ENCODE peak calls at places on chromosome 6, in four cellular contexts. K is HepG2, Q is WTC11, E is K562. P is an unnamed sample.

GRCh38 chr6:98942263-98942803 is 5.4 kb downstream of the FBXL4 start:
- DNase-seq in K (peak), Q (no peak), E (no peak), P (no peak)

GRCh38 chr6:45587229-45588060 is 209.7 kb upstream of the SUPT3H start:
- DNase-seq in K (no peak), Q (no peak), E (no peak), P (no peak)

GRCh38 chr6:168585441-168585840 is 144.5 kb downstream of the SMOC2 start:
- DNase-seq in K (no peak), Q (no peak), E (no peak), P (no peak)

GRCh38 chr6:12336121-12336971 is 46.2 kb downstream of the EDN1 start:
- DNase-seq in K (no peak), Q (no peak), E (no peak), P (no peak)

GRCh38 chr6:150573041-150573681 is 26.5 kb upstream of the PLEKHG1 start:
- DNase-seq in K (no peak), Q (no peak), E (peak), P (no peak)

GRCh38 chr6:139240161-139241010 is 51.4 kb downstream of the TXLNB start:
- DNase-seq in K (no peak), Q (no peak), E (no peak), P (no peak)

GRCh38 chr6:142469220-142469619 is 167.4 kb downstream of the ADGRG6 start:
- DNase-seq in K (no peak), Q (no peak), E (no peak), P (no peak)

GRCh38 chr6:18958146-18958545 is 571.0 kb downstream of the RNF144B start:
- DNase-seq in K (no peak), Q (no peak), E (no peak), P (no peak)

GRCh38 chr6:119890470-119890869 is 540.9 kb upstream of the MAN1A1 start:
- DNase-seq in K (no peak), Q (no peak), E (no peak), P (no peak)

GRCh38 chr6:91816335-91816734 is 1229.5 kb upstream of the MAP3K7 start:
- DNase-seq in K (no peak), Q (no peak), E (no peak), P (no peak)

GRCh38 chr6:28553986-28554881 is 28.6 kb downstream of the GPX5 start:
- DNase-seq in K (peak), Q (no peak), E (peak), P (no peak)

GRCh38 chr6:28940294-28940858 is 16.6 kb upstream of the TRIM27 start:
- DNase-seq in K (peak), Q (peak), E (peak), P (peak)

GRCh38 chr6:8736046-8736877 is 300.9 kb upstream of the SLC35B3 start:
- DNase-seq in K (no peak), Q (no peak), E (no peak), P (no peak)

GRCh38 chr6:6806793-6807518 is 218.4 kb downstream of the LY86 start:
- DNase-seq in K (no peak), Q (no peak), E (peak), P (no peak)

GRCh38 chr6:44064089-44064947 is 62.9 kb downstream of the MRPL14 start:
- DNase-seq in K (peak), Q (no peak), E (peak), P (no peak)

GRCh38 chr6:31871068-31871659 is 7.6 kb downstream of the SLC44A4 start:
- DNase-seq in K (no peak), Q (no peak), E (no peak), P (no peak)

GRCh38 chr6:159117031-159117430 is 52.2 kb upstream of the FNDC1 start:
- DNase-seq in K (no peak), Q (no peak), E (no peak), P (no peak)

GRCh38 chr6:55174211-55175013 is at the start of gene HCRTR2:
- DNase-seq in K (no peak), Q (peak), E (no peak), P (no peak)

GRCh38 chr6:3312604-3313167 is 53.9 kb downstream of the PSMG4 start:
- DNase-seq in K (no peak), Q (peak), E (no peak), P (no peak)

GRCh38 chr6:3311798-3312197 is 53.1 kb downstream of the PSMG4 start:
- DNase-seq in K (no peak), Q (peak), E (peak), P (no peak)

GRCh38 chr6:3310051-3310448 is 51.3 kb downstream of the PSMG4 start:
- DNase-seq in K (no peak), Q (no peak), E (no peak), P (no peak)

GRCh38 chr6:3309391-3310050 is 50.8 kb downstream of the PSMG4 start:
- DNase-seq in K (no peak), Q (no peak), E (no peak), P (no peak)

DNA sequence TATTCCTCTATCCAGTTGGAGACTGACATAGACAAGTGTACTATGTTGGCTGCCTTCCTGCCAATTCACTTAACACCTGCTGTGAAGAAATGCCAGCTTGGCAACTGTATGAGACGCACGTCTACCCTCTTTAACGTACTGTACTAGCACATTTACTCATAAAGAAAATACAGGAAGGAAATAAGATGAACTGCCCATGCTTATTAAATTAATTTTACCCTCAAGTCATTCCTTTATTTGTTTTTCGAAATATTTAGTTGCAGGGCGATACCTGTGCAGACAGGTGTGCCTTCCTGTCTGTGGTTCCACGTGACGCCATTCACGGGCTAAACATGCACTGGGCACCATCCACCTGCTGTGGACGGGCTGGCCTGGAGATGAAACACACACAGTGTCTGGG is 52.0 kb downstream of the PSMG4 start:
- DNase-seq in K (no peak), Q (no peak), E (no peak), P (no peak)
- TF ChIP-seq CBFB in K (no peak), Q (no peak), E (no peak), P (no peak)

GRCh38 chr6:25590986-25591385 is 61.0 kb upstream of the SCGN start:
- DNase-seq in K (no peak), Q (no peak), E (no peak), P (no peak)
- TF ChIP-seq CBFB in K (no peak), Q (no peak), E (no peak), P (no peak)

GRCh38 chr6:52994789-52995078 is 350 bp downstream of the GSTA4 start:
- DNase-seq in K (no peak), Q (peak), E (peak), P (no peak)
- TF ChIP-seq CBFB in K (no peak), Q (no peak), E (no peak), P (no peak)

DNA sequence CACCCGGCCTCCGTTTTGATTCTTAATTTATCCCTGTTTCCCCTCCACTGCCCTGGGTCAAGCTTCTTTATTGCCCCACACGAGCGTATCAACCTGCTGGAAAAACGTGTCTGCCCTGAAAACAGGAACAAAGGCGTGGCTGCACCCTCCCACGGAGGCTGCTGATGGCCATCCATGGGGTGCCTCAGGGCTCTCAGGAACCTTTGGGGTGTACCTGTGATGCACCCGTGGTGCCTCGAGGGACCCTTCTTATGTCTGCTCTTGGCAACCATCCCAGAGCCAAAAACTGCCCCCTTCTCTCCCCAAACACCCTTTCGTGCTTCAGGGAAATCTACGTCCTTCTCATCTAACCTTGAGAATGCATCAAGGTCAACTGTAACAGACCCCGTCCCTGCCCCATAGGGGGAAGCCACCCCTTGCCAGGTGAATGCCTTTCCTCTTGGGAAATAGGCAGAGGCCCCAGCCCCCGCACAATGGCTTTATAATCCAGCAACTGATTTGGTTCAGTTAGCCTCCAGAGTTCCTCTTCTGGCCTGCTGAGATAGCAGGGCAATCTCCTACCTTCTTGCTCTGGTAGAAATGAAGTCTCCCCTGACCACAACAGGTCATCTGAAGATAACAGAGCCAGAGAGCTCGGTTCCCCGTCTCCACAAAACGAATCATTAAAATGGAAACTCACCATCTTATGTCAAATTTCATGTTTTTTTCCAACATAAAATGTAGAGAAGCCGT is 29.4 kb downstream of the PSMG4 start:
- DNase-seq in K (no peak), Q (peak), E (peak), P (no peak)
- TF ChIP-seq CBFB in K (no peak), Q (no peak), E (peak), P (no peak)

GRCh38 chr6:41460742-41461336 is 85.3 kb upstream of the FOXP4 start:
- DNase-seq in K (no peak), Q (no peak), E (peak), P (no peak)
- TF ChIP-seq CBFB in K (no peak), Q (no peak), E (no peak), P (no peak)

P was measured in GM12878.